ENCODE peak calls at places on chromosomes 12 and 14, in eight cellular contexts. H is brain microvascular endothelial cell; G is stimulated activated CD4-positive, alpha-beta T cell treated with anti-CD3 and anti-CD28 coated beads, TNF-alpha, amount 100 ng/mL, for 1 hour; V is left colon; O is neural crest cell; X is IMR-90; Q is RKO; C is fibroblast of lung. F is an unnamed sample.

GRCh38 chr12:42590324-42590934 is 883 bp upstream of the PRICKLE1 start:
- DNase-seq in X (no peak), C (peak), O (no peak), V (peak), H (no peak), G (no peak), Q (no peak), F (peak)

GRCh38 chr12:31280183-31280582 is 45.8 kb downstream of the SINHCAF start:
- DNase-seq in O (no peak), H (no peak), X (no peak), V (no peak), C (no peak), G (no peak), Q (no peak), F (no peak)

GRCh38 chr12:56160160-56160763 is 2.1 kb downstream of the MYL6 start:
- DNase-seq in O (no peak), H (peak), X (peak), G (peak), Q (peak), C (no peak), V (no peak), F (no peak)

GRCh38 chr12:2623472-2623871 is 171.3 kb upstream of the FKBP4 start:
- DNase-seq in C (no peak), V (no peak), Q (no peak), X (no peak), G (no peak), O (no peak), H (no peak), F (no peak)

GRCh38 chr12:31218203-31219025 is 107.5 kb downstream of the SINHCAF start:
- DNase-seq in O (no peak), X (no peak), H (no peak), G (no peak), V (no peak), Q (no peak), C (no peak), F (no peak)

GRCh38 chr12:70839544-70839943 is 81.0 kb downstream of the PTPRR start:
- DNase-seq in O (no peak), V (no peak), C (no peak), G (no peak), Q (no peak), H (no peak), X (no peak), F (no peak)

GRCh38 chr12:14849664-14850063 is 6.3 kb upstream of the ART4 start:
- DNase-seq in G (no peak), H (peak), Q (no peak), V (no peak), C (peak), X (peak), O (no peak), F (no peak)

GRCh38 chr14:64787619-64788018 is 83.4 kb downstream of the PLEKHG3 start:
- DNase-seq in Q (no peak), C (no peak), O (no peak), X (no peak), H (no peak), V (no peak), G (no peak), F (no peak)

GRCh38 chr12:10095971-10096370 is 2.8 kb downstream of the CLEC1A start:
- DNase-seq in X (no peak), H (no peak), G (no peak), V (no peak), Q (no peak), C (no peak), O (no peak), F (no peak)

GRCh38 chr12:71846322-71846940 is 6.9 kb downstream of the TBC1D15 start:
- DNase-seq in G (no peak), X (peak), C (peak), Q (peak), H (peak), V (no peak), O (no peak), F (no peak)

GRCh38 chr14:51448831-51449665 is 202.7 kb upstream of the FRMD6 start:
- DNase-seq in C (peak), H (peak), G (no peak), Q (no peak), X (peak), V (no peak), O (no peak), F (peak)

GRCh38 chr12:64633940-64634337 is 23.6 kb downstream of the RASSF3 start:
- DNase-seq in X (peak), H (peak), C (peak), G (no peak), V (peak), O (no peak), Q (peak), F (peak)

GRCh38 chr14:64561631-64562030 is 11.9 kb downstream of the PPP1R36 start:
- DNase-seq in C (no peak), H (no peak), O (no peak), G (no peak), X (no peak), Q (no peak), V (no peak), F (no peak)

GRCh38 chr12:1635656-1636055 is 6.6 kb downstream of the WNT5B start:
- DNase-seq in G (no peak), X (no peak), H (no peak), V (no peak), O (no peak), Q (no peak), C (no peak), F (no peak)

GRCh38 chr14:96263347-96264199 is 7.6 kb downstream of the BDKRB1 start:
- DNase-seq in X (peak), V (no peak), C (peak), H (no peak), O (no peak), Q (no peak), G (no peak), F (no peak)

GRCh38 chr14:30558675-30559555 is at the start of gene G2E3:
- DNase-seq in V (peak), X (peak), O (peak), Q (peak), C (peak), H (peak), G (peak), F (peak)

GRCh38 chr14:101587403-101587998 is 26.2 kb downstream of the DIO3 start:
- DNase-seq in O (no peak), C (no peak), H (no peak), V (no peak), Q (no peak), X (no peak), G (no peak), F (no peak)

GRCh38 chr12:6089041-6089823 is 35.2 kb downstream of the VWF start:
- DNase-seq in H (no peak), G (no peak), C (no peak), V (no peak), O (no peak), Q (peak), X (peak), F (no peak)

GRCh38 chr12:104212516-104212915 is 3.1 kb upstream of the TXNRD1 start:
- DNase-seq in C (no peak), O (no peak), G (no peak), X (peak), Q (no peak), H (no peak), V (no peak), F (no peak)

GRCh38 chr12:4813741-4814140 is 93.5 kb downstream of the GALNT8 start:
- DNase-seq in G (no peak), X (no peak), C (no peak), Q (no peak), O (no peak), H (no peak), V (no peak), F (no peak)

GRCh38 chr12:17304503-17305347 is 698.8 kb upstream of the LMO3 start:
- DNase-seq in C (no peak), O (no peak), H (no peak), X (no peak), G (no peak), V (no peak), Q (peak), F (no peak)

GRCh38 chr14:90530523-90530922 is 133.7 kb downstream of the CALM1 start:
- DNase-seq in O (no peak), H (no peak), Q (no peak), V (no peak), G (no peak), X (no peak), C (no peak), F (no peak)

GRCh38 chr14:64696355-64696844 is 7.8 kb upstream of the PLEKHG3 start:
- DNase-seq in X (no peak), V (peak), H (no peak), O (no peak), Q (no peak), G (no peak), C (no peak), F (no peak)

GRCh38 chr14:99270491-99271287 is 1.3 kb downstream of the BCL11B start:
- DNase-seq in O (peak), Q (no peak), H (no peak), X (no peak), C (no peak), G (no peak), V (peak), F (no peak)

F was measured in AG08396.